ENCODE peak calls at places on chromosomes 7 and 10, in six cellular contexts. W, C, N, T, D and U are unnamed samples.

GRCh38 chr10:132036153-132036886 is 29.4 kb upstream of the JAKMIP3 start:
- DNase-seq in W (no peak), C (no peak), N (peak), T (no peak), D (peak), U (no peak)

GRCh38 chr10:35700490-35700887 is 58.4 kb upstream of the FZD8 start:
- DNase-seq in W (no peak), C (no peak), N (no peak), T (no peak), D (no peak), U (no peak)

GRCh38 chr10:118310822-118311221 is 31.3 kb downstream of the FAM204A start:
- DNase-seq in W (no peak), C (no peak), N (no peak), T (no peak), D (no peak), U (no peak)

GRCh38 chr10:34739915-34740314 is 75.2 kb downstream of the PARD3 start:
- DNase-seq in W (peak), C (no peak), N (peak), T (peak), D (peak), U (no peak)

GRCh38 chr10:102225646-102226541 is at the start of gene ELOVL3:
- DNase-seq in W (peak), C (peak), N (peak), T (peak), D (peak), U (peak)

GRCh38 chr10:52621635-52622079 is 150.9 kb downstream of the MBL2 start:
- DNase-seq in W (no peak), C (no peak), N (no peak), T (no peak), D (no peak), U (no peak)

GRCh38 chr10:114403545-114404161 is 649 bp downstream of the AFAP1L2 start:
- DNase-seq in W (no peak), C (no peak), N (peak), T (no peak), D (peak), U (no peak)

GRCh38 chr10:121531076-121531829 is 67.0 kb downstream of the FGFR2 start:
- DNase-seq in W (peak), C (no peak), N (no peak), T (no peak), D (no peak), U (no peak)

GRCh38 chr10:47260505-47261111 is 39.4 kb upstream of the GDF10 start:
- DNase-seq in W (no peak), C (no peak), N (no peak), T (no peak), D (peak), U (no peak)

GRCh38 chr10:9786101-9786500 is 1231.6 kb upstream of the CELF2 start:
- DNase-seq in W (no peak), C (no peak), N (no peak), T (no peak), D (no peak), U (no peak)

GRCh38 chr7:24290004-24290641 is 6.1 kb downstream of the NPY start:
- DNase-seq in W (peak), C (no peak), N (peak), T (no peak), D (peak), U (no peak)

GRCh38 chr10:11684717-11685645 is 57.2 kb upstream of the ECHDC3 start:
- DNase-seq in W (peak), C (peak), N (no peak), T (peak), D (no peak), U (peak)

GRCh38 chr10:80163741-80164341 is 31.3 kb downstream of the PLAC9 start:
- DNase-seq in W (no peak), C (no peak), N (no peak), T (peak), D (no peak), U (no peak)

GRCh38 chr10:75020168-75020567 is 91.3 kb upstream of the SAMD8 start:
- DNase-seq in W (no peak), C (no peak), N (no peak), T (no peak), D (no peak), U (no peak)

GRCh38 chr10:99346247-99346646 is 17.1 kb downstream of the CNNM1 start:
- DNase-seq in W (no peak), C (no peak), N (no peak), T (no peak), D (no peak), U (no peak)

GRCh38 chr10:14698487-14699170 is 76.1 kb downstream of the FAM107B start:
- DNase-seq in W (no peak), C (no peak), N (no peak), T (no peak), D (no peak), U (no peak)

GRCh38 chr10:61994404-61995031 is 93.0 kb downstream of the ARID5B start:
- DNase-seq in W (peak), C (no peak), N (no peak), T (no peak), D (no peak), U (no peak)

GRCh38 chr10:104642311-104643022 is 1.4 kb downstream of the SORCS3 start:
- DNase-seq in W (no peak), C (no peak), N (peak), T (no peak), D (peak), U (no peak)

DNA sequence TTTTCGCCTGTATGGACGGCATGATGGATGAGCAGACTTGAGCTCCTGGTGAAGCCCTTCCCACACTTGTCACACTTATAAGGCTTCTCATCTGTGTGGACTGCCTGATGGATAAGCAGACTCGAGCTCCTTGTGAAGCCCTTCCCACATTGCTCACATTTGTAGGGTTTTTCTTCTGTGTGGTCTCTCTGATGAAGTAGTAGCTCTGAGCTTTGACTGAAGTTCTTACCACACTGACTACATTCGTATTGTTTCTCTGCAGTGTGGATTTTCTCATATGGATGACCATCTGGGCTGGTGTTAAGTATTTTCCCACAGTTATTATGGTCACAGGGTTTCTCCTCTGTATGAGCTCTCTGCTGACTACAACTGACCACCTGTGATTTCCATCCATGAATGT is 17.2 kb downstream of the ZNF239 start:
- DNase-seq in W (no peak), C (no peak), N (no peak), T (no peak), D (no peak), U (no peak)
- TF ChIP-seq CTCF in W (no peak), C (no peak), N (no peak), T (no peak), D (no peak), U (no peak)

DNA sequence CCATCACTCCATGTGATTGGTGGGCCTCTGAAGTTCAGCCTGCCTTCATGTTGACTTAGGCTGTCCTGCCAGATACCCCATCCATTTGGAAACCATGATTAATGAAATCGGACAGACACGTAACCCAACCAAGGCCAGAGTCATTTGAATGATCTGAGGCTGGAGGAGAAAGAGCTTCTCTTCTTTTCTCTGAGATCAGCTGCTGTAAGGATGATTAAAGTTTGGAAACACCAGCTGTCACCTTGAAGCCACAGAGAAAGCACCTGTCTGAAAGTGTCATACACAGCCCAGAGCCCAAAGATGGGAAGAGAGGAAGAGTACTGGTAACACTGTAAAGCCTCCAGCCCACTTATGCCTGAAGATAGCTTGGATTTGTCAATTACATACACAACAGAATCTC is 22.9 kb downstream of the NEBL start:
- DNase-seq in W (no peak), C (no peak), N (no peak), T (no peak), D (no peak), U (no peak)
- TF ChIP-seq CTCF in W (no peak), C (no peak), N (no peak), T (no peak), D (no peak), U (no peak)

DNA sequence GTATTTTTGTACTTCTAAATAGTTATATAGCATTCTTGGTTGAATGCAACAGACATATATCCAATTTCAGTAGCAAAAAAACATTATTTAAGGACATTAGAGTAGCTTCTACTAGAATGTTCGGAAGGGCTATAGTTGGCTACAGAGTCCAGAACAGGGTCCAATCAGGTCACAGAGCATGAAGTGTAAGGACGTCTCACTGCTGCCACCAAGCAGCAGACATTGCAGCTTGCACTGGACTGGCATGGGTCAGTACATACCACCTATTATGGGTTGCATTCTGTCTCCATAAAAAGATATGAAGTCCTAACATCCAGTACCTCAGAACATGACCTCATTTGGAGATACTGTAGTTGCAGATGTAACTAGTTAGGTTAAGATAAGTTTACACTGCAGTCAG is 87.3 kb downstream of the LHFPL3 start:
- DNase-seq in W (no peak), C (no peak), N (no peak), T (no peak), D (no peak), U (no peak)
- TF ChIP-seq CTCF in W (no peak), C (no peak), N (no peak), T (no peak), D (no peak), U (no peak)

GRCh38 chr7:107171496-107171895 is 2.7 kb downstream of the HBP1 start:
- DNase-seq in W (no peak), C (peak), N (no peak), T (no peak), D (no peak), U (no peak)

GRCh38 chr7:107170051-107170661 is 1.4 kb downstream of the HBP1 start:
- DNase-seq in W (no peak), C (no peak), N (no peak), T (no peak), D (no peak), U (no peak)

GRCh38 chr7:107167483-107168232 is 1.1 kb upstream of the HBP1 start:
- DNase-seq in W (peak), C (no peak), N (peak), T (peak), D (no peak), U (peak)

GRCh38 chr7:107168233-107169119 is at the start of gene HBP1:
- DNase-seq in W (peak), C (peak), N (peak), T (peak), D (peak), U (peak)

DNA sequence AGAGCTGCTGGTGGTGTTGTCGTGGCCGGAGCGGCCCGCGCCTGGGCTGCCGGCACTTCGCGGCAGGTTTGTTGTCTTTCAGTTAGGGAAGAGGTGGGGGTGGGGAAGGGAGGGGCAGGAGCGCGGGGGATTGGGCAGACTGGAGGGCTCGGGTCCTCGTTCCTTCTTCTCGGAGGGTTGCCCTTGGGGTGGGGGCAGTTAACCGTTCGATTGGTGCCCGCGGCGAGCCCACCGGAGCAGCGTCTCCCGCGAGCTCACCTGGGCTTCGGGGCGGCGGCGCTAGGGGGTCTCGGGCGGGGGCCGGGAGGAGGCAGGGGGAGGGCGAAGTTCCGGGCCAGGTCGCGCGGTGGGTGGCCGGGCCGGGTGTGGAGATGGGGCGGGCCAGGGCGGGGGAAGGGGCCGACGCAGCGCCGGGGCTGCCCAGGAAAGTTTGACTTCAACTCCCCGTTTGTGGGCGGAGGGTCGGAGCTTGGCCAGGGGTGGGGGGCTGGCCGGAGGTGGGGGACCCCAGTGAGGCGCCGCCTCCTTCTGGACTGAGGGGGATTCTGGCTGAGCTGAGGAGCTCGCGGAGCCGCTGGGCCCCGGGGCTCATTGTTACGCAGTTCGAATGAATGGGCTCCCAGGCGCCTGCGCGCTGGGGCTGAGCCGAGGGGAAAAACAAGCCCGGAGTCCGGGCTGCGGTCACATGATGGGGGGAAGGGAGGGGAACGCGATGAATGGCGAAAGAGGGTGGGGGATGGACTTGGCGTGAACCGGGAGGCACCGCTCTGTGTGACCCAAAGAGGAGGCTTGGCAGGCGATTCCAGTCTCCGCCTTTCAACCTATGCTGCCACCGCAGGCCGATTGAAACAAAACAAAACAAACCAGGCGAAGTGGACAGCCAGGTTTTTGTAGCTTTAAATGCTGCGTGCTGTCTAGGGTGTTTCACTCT is 582 bp downstream of the HBP1 start:
- DNase-seq in W (peak), C (peak), N (peak), T (peak), D (peak), U (peak)
- TF ChIP-seq CTCF in W (no peak), C (no peak), N (no peak), T (no peak), D (no peak), U (no peak)

GRCh38 chr7:143892527-143893300 is 9.3 kb downstream of the TCAF1 start:
- DNase-seq in W (peak), C (no peak), N (no peak), T (no peak), D (no peak), U (no peak)
- TF ChIP-seq CTCF in W (peak), C (no peak), N (no peak), T (no peak), D (peak), U (no peak)

GRCh38 chr7:100088095-100088620 is 611 bp upstream of the COPS6 start:
- DNase-seq in W (no peak), C (no peak), N (no peak), T (no peak), D (no peak), U (no peak)

GRCh38 chr7:100087055-100087750 is 1.6 kb upstream of the COPS6 start:
- DNase-seq in W (no peak), C (no peak), N (no peak), T (no peak), D (no peak), U (no peak)

GRCh38 chr7:100090527-100091410 is 2.0 kb downstream of the COPS6 start:
- DNase-seq in W (no peak), C (no peak), N (no peak), T (no peak), D (no peak), U (no peak)

GRCh38 chr7:100089458-100090201 is 861 bp downstream of the COPS6 start:
- DNase-seq in W (no peak), C (no peak), N (no peak), T (no peak), D (no peak), U (no peak)

DNA sequence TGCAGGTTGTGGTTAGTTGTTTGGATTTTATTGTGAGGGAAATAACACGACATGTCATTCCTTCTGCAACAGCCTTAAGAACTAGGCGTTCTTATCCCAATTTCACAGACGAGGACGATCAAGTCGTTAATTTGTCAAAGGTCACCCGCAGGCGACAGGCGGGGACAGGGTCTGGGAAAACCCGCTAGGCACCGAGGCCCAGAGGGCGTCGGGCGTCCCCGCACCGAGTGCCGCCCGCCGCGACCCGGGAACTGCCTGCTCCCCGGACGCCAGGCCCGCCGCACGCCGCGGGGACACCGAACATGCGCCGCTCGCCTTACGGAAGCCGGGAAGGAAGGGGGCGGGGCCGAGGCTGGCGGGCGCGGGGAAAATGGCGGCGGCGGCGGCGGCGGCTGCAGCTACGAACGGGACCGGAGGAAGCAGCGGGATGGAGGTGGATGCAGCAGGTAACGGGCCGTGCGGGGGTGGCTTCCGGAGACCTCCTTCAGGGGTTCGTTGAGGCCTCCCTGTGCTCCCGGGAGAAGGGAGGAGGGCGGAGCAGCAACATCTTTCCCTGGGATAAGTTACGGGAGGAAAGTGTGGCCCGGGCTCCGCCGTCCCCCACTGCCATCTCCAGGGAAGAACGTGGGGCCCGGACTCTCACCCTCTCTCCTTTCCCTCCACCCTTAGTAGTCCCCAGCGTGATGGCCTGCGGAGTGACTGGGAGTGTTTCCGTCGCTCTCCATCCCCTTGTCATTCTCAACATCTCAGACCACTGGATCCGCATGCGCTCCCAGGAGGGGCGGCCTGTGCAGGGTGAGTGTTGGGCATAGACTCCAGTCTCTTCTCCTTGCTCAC is at the start of gene COPS6:
- DNase-seq in W (peak), C (peak), N (peak), T (peak), D (peak), U (peak)
- TF ChIP-seq CTCF in W (no peak), C (no peak), N (no peak), T (no peak), D (no peak), U (no peak)